ENCODE peak calls at places on chromosome 13, in four cellular contexts. R is HepG2, A is GM12878, U is K562. M is an unnamed sample.

GRCh38 chr13:42485272-42485671 is 88.7 kb upstream of the TNFSF11 start:
- DNase-seq in U (no peak), R (no peak), A (no peak), M (no peak)

GRCh38 chr13:49300716-49301589 is 53.2 kb downstream of the CDADC1 start:
- DNase-seq in A (peak), R (peak), U (peak), M (peak)

GRCh38 chr13:32530841-32531253 is 7.7 kb downstream of the N4BP2L2 start:
- DNase-seq in R (no peak), A (peak), U (no peak), M (no peak)

GRCh38 chr13:52067237-52067636 is 42.7 kb downstream of the UTP14C start:
- DNase-seq in R (peak), U (peak), A (no peak), M (no peak)

GRCh38 chr13:108789476-108789875 is 160.1 kb downstream of the MYO16 start:
- DNase-seq in U (no peak), A (no peak), R (no peak), M (no peak)

GRCh38 chr13:36696410-36696809 is 22.6 kb downstream of the SERTM1 start:
- DNase-seq in U (no peak), R (no peak), A (no peak), M (no peak)

GRCh38 chr13:53137777-53138176 is 109.2 kb downstream of the OLFM4 start:
- DNase-seq in A (no peak), U (no peak), R (no peak), M (no peak)

GRCh38 chr13:73216381-73216831 is 157.6 kb downstream of the KLF5 start:
- DNase-seq in R (no peak), A (no peak), U (no peak), M (no peak)

GRCh38 chr13:41956272-41956671 is 4.6 kb downstream of the VWA8 start:
- DNase-seq in R (no peak), U (no peak), A (no peak), M (no peak)

DNA sequence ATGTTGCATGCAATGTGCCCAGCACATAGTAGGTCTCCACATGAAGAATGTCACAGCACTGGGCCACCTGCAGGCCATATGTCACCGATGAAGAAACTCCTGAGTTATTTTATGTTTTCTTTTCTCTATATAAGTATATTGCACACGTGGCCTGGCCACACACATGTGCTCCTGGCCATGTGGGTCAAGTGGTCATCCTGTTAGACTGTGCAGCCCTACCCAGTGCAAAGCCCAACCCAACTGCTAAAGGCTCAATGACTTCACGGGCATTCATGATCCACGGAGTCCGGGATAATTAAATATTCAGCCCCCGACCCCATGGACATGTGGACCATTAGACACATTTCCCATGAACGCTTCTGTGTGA is 163.2 kb downstream of the TEX29 start:
- DNase-seq in U (no peak), R (no peak), A (no peak), M (no peak)
- TF ChIP-seq BHLHE40 in U (no peak), R (no peak), A (no peak), M (no peak)

DNA sequence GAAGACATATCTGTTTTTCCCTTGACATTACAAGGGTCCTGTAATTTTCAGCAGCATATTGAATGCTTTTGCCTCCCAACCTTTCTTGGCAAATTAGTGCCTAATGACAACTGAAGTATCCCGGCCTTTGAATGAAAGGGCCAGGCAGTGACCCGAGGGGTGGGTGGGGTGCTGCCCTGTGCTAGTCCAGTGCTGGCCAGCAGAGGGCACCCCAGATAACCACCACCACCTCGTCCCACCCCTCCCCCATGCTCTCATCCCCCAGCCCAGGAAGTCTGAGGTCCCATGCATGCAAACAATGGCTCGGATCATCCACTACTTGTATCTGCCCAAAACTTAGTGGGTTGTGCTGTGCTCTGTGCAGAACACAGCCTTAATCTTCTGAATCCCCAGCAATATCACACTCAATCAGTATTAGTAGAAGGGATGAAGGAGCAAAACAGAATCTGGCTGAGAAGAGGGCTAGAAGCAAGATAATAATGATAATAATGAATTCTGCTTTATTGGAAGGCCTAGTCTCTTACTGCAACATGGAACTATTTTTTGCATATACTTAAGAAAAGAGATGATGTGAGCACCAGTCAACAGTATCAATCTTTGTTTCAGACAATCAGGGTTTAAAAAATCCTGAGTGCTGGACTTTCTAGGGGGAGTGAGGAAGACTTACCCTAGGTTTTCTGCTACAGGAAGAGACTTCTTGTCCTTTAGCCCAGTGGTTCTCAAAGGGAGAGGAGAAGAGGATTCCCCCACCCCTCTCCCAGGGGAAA is 3.8 kb downstream of the ATP12A start:
- DNase-seq in U (peak), A (no peak), R (peak), M (peak)
- TF ChIP-seq FOXM1 in U (no peak), A (no peak), R (no peak), M (no peak)

GRCh38 chr13:94007072-94007471 is 472.4 kb downstream of the DCT start:
- DNase-seq in A (no peak), R (no peak), U (no peak), M (no peak)
- TF ChIP-seq BHLHE40 in A (no peak), R (no peak), U (no peak), M (no peak)

DNA sequence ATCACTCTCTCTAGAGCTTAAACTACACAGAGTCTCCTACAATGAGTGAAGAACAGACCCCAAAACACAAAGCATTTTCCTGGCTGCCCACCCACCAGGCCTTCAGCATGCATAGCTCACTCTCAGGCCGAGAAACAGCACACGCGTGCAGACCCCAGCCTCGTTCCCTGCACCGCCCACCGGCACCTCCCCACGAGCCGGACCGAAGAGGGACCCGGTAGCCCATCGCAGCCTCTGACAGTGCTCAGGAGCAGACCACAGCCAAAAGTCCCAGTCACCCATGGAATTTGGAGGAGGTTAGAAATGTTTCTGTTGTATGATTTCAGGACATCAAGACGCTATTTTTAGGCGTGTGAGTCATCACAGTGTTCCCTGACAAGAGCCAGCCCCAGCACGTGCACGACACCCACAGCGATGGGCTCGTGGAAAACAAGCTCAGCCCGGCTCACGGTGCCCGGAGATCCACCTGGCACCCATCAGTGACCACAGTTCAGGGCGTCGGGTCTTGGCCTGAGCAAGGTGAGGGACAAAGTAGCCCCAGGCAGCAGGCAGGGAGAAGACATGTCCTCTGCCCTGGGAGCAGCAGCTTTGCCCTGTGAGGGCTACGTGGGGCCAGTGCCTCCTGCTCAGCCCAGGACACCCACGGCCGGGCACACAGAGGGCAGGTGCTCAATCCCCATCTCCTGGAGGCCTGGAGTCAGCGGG is 50.1 kb upstream of the SPACA7 start:
- DNase-seq in R (no peak), A (no peak), U (no peak), M (no peak)
- TF ChIP-seq FOXM1 in R (no peak), A (no peak), U (no peak), M (no peak)

GRCh38 chr13:98847780-98848179 is 95.3 kb upstream of the SLC15A1 start:
- DNase-seq in U (peak), A (no peak), R (no peak), M (no peak)
- TF ChIP-seq BHLHE40 in U (no peak), A (no peak), R (no peak), M (no peak)